ENCODE peak calls at places on chromosomes 16 and 17, in five cellular contexts. R is GM12878, E is H1, S is K562, Z is HepG2. O is an unnamed sample.

GRCh38 chr16:68071547-68071901 is 13.6 kb upstream of the NFATC3 start:
- DNase-seq in R (no peak), S (no peak), E (no peak), Z (no peak), O (no peak)

GRCh38 chr17:82257473-82257872 is 16.0 kb downstream of the CSNK1D start:
- DNase-seq in R (no peak), S (peak), E (no peak), Z (no peak), O (no peak)

GRCh38 chr16:8173111-8173644 is 417.1 kb downstream of the TMEM114 start:
- DNase-seq in E (peak), Z (peak), R (peak), S (peak), O (no peak)

GRCh38 chr16:80047796-80048649 is 447.5 kb upstream of the MAF start:
- DNase-seq in E (no peak), Z (no peak), R (no peak), S (no peak), O (no peak)

GRCh38 chr17:82859431-82860403 is 19.9 kb upstream of the ZNF750 start:
- DNase-seq in R (peak), E (no peak), Z (peak), S (peak), O (peak)

GRCh38 chr17:72422505-72423285 is 301.9 kb downstream of the SOX9 start:
- DNase-seq in R (peak), S (no peak), E (no peak), Z (peak), O (peak)

GRCh38 chr17:65287040-65287439 is 149.9 kb downstream of the RGS9 start:
- DNase-seq in R (no peak), S (no peak), Z (no peak), E (no peak), O (no peak)

GRCh38 chr16:4419402-4419801 is 3.0 kb upstream of the CORO7 start:
- DNase-seq in E (no peak), S (no peak), R (no peak), Z (no peak), O (no peak)

GRCh38 chr16:24745791-24746190 is 16.3 kb downstream of the TNRC6A start:
- DNase-seq in E (no peak), R (no peak), S (no peak), Z (no peak), O (no peak)
- TF ChIP-seq POLR2AphosphoS5 in E (no peak), R (no peak), S (no peak), Z (no peak), O (no peak)

DNA sequence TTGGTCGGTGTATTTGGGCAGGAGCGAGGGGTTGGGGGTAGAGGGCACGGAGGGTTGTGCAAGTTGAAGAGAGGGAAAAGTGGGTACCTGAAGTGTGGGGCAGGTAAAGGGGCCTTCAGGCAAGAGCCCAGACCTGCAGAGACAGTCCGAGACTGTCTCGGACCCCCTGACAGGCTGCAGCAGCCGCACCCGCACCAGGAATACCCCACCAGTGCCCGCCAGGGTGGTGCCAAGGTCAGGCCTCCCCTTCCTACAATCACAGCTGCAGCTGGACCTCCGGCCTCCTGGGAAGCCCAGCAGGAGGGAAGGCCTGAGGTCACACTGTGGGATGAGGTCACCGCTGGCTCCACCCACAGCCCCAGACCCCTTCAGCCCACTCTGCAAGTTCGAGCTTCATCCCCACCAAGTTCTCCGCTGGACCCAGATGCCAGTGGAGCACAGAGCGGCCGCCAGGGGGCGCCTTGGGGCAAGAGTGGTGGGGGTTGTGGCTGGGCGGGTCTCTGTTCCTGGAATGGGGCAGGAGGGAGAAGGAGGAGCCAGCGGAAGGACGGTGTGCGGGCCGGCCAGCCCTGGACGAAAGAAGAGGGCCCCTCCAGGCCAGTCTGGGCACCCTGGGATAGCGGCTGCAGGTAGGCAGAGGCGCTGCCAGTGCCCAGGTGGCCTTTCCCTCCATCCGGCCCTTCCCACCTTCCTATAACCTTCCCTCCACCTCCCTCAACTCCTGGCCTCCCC is at the start of gene HSD3B7:
- DNase-seq in R (no peak), E (peak), Z (peak), S (peak), O (peak)
- TF ChIP-seq POLR2A in R (peak), E (no peak), Z (peak), S (peak), O (no peak)

GRCh38 chr17:5047446-5047845 is 12.2 kb upstream of the SLC52A1 start:
- DNase-seq in E (no peak), Z (no peak), S (no peak), R (no peak), O (no peak)

GRCh38 chr17:5045496-5045895 is 10.3 kb upstream of the SLC52A1 start:
- DNase-seq in E (no peak), S (no peak), R (no peak), Z (no peak), O (no peak)

GRCh38 chr17:5050281-5050680 is 15.1 kb upstream of the SLC52A1 start:
- DNase-seq in Z (no peak), S (no peak), E (no peak), R (no peak), O (no peak)

GRCh38 chr17:5044630-5045029 is 9.4 kb upstream of the SLC52A1 start:
- DNase-seq in R (no peak), E (no peak), S (no peak), Z (no peak), O (no peak)

DNA sequence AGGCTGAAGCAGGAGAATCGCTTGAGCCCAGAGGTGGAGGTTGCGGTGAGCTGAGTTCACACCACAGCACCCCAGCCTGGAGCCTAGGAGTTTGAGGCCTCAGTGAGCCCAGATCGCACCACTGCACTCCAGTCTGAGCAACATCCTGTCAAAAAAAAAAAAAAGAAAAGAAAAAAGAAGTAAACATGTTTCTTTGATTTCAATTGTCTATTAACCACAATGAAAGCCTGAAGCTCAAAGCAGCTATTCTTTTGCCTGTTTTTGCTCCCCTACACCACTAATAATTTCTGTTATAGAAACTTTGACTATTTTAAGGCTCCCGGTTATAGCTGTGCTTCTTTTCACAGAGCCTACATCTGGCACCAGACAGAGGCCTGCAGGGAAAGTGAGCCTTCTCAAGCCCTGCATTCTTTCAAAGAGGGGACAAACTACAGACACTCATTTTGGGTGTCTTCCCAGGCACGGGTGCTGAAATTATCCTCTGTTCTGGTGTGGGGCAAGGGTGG is 14.1 kb upstream of the SLC52A1 start:
- DNase-seq in S (no peak), Z (no peak), R (peak), E (no peak), O (no peak)
- TF ChIP-seq TAF1 in S (no peak), Z (no peak), R (no peak), E (no peak), O (no peak)

DNA sequence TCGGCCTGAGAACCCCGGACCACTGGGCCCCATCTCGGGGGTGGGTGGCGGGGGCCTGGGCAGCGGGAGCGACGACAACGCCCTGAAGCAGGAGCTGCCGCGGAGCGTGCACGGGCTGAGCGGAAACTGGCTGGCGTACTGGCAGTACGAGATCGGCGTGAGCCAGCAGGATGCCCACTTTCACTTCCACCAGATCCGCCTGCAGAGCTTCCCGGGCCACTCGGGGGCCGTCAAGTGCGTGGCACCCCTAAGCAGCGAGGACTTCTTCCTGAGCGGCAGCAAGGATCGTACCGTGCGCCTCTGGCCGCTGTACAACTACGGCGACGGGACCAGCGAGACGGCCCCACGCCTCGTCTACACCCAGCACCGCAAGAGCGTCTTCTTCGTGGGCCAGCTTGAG is 8.9 kb upstream of the SERPINF2 start:
- DNase-seq in E (no peak), S (no peak), R (no peak), Z (no peak), O (no peak)
- TF ChIP-seq POLR2AphosphoS5 in E (no peak), S (no peak), R (no peak), Z (no peak), O (no peak)

GRCh38 chr17:59105852-59106462 is 723 bp downstream of the TRIM37 start:
- DNase-seq in Z (peak), R (no peak), S (no peak), E (no peak), O (peak)

GRCh38 chr17:59108400-59109102 is 1.9 kb upstream of the TRIM37 start:
- DNase-seq in S (no peak), Z (no peak), E (no peak), R (no peak), O (no peak)

GRCh38 chr17:59107306-59107670 is 608 bp upstream of the TRIM37 start:
- DNase-seq in R (no peak), Z (no peak), E (no peak), S (no peak), O (no peak)

GRCh38 chr17:59110973-59111372 is 4.3 kb upstream of the TRIM37 start:
- DNase-seq in S (no peak), R (no peak), E (no peak), Z (no peak), O (no peak)

DNA sequence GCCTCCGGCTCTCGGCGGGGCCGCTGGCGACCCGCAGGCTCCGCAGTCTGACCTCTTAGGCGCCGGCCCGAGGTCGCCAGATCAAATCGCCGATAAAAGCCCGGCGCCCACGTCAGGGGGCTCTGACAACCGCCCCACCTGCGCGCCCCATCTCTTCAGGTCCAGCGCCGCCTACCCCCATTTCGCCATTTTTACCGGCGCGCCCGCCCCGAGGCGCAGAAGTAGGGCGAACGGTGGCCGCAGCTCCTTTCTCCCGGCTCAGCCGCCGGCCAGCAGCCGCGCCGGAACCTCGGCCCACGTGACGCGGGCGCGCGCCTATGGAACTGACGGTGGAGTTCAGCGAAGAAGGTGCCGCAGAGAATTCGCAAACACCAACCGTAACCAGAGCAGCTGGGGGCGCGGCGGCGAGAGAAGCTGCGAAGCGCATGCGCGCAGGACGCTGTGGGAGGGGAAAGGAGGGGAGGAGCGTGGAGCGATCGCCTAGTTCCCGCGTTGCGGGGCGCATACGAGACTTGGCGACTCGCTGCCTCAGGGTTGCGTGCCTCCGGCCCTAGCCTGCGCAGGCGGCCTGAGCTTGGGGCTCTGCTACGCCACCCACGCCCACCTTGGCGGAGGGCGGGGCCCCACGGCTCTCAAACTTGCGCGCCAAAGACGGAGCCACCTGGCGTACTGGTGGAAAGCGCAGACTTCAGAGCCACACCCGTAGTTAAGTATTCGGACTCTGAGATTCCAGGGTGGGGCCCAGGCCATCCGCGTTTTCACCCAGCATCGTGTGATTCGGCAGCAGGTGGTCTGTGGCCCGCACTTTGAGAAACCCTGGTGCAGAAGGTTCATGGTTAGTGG is at the start of gene TRIM37:
- DNase-seq in R (peak), S (peak), Z (peak), E (peak), O (peak)
- TF ChIP-seq POLR2A in R (peak), S (peak), Z (no peak), E (peak), O (peak)

GRCh38 chr17:75459590-75460267 is 3.3 kb downstream of the TMEM94 start:
- DNase-seq in E (no peak), R (peak), S (no peak), Z (peak), O (no peak)
- TF ChIP-seq TAF1 in E (no peak), R (no peak), S (no peak), Z (no peak), O (no peak)

GRCh38 chr17:42191209-42191608 is 3.1 kb downstream of the GHDC start:
- DNase-seq in S (no peak), Z (no peak), E (no peak), R (no peak), O (no peak)

GRCh38 chr17:42197564-42198156 is 3.4 kb upstream of the GHDC start:
- DNase-seq in S (no peak), E (no peak), Z (no peak), R (no peak), O (no peak)

GRCh38 chr17:42193216-42194132 is 820 bp downstream of the GHDC start:
- DNase-seq in S (no peak), R (no peak), Z (no peak), E (no peak), O (no peak)

GRCh38 chr17:42192189-42193126 is 1.8 kb downstream of the GHDC start:
- DNase-seq in R (no peak), Z (no peak), E (no peak), S (no peak), O (no peak)

DNA sequence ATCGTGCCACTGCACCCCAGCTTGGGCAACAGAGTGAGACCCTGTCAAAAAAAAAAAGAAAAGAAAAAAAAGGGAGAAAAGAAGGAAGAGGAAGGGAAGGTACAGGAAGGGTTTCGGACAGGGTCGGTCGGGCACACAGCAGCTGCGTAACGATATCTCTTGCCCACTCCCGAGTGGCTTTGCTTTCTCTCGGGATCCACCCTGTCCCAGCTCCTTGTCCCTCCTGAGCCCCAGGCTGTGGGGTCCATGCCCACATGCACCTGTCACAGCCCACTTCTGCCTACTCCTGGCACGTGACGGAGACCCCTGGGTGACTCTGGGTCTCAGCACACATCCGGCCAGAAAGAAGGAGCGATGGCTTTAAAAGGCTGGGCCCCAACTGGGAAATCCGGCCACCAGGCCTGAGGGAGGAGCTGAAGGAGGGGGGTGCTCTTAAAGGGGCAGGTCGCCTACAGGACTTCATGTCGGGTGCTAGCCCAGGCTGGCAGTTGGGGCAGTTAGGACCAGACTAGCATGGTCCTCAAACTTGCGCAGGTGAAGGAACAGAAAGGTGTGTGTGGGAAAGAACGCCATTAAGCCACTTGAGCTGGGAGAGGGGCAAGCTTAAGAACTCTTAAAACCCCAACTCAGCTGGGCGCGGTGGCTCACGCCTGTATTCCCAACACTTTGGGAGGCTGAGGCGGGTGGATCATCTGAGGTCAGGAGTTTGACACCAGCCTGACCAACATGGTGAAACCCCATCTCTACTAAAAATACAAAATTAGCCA is at the start of gene GHDC:
- DNase-seq in R (peak), Z (peak), S (peak), E (no peak), O (peak)
- TF ChIP-seq POLR2AphosphoS5 in R (peak), Z (peak), S (peak), E (no peak), O (peak)

GRCh38 chr17:77296769-77297409 is 156.1 kb downstream of the SEC14L1 start:
- DNase-seq in R (no peak), Z (no peak), S (no peak), E (no peak), O (no peak)

GRCh38 chr17:77291591-77292386 is 151.0 kb downstream of the SEC14L1 start:
- DNase-seq in R (no peak), S (no peak), Z (no peak), E (no peak), O (no peak)

GRCh38 chr17:77298811-77299210 is 158.0 kb downstream of the SEC14L1 start:
- DNase-seq in R (no peak), E (no peak), Z (no peak), S (no peak), O (no peak)

GRCh38 chr17:77297693-77298666 is 157.2 kb downstream of the SEC14L1 start:
- DNase-seq in R (no peak), S (no peak), Z (no peak), E (no peak), O (no peak)

GRCh38 chr17:77295410-77295809 is 154.6 kb downstream of the SEC14L1 start:
- DNase-seq in R (no peak), Z (no peak), E (no peak), S (no peak), O (no peak)
- TF ChIP-seq POLR2A in R (no peak), Z (no peak), E (no peak), S (no peak), O (no peak)

DNA sequence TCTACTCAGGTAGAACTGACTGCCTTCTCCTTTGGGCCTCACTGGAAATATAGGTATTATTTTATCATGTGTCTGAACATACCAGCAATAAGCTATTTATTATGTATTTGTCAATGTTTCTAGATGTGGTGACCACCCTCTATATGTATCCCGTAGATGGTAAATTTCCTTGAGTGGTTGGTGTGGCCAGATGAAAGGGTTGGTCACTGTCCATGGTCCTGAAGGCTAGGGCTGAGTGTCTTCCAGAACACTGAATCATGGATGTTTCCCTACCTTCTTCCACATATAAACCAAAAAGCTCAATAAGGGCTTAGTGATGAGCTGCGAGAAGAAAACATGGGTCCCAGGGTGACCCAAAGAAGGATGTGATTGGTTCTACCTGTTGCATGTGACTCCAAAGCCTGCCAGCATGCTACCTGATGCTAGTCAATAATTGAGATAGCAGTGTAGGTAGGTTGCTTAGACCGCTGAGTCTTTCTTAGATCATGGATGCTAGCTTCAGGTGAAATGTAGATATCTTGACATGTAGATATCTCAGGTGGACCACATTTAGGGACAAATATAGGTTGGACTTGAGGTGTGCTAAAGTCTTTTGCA is 150.3 kb downstream of the ASIC2 start:
- DNase-seq in S (peak), E (no peak), R (no peak), Z (no peak), O (no peak)
- TF ChIP-seq TAF1 in S (no peak), E (no peak), R (no peak), Z (no peak), O (no peak)

DNA sequence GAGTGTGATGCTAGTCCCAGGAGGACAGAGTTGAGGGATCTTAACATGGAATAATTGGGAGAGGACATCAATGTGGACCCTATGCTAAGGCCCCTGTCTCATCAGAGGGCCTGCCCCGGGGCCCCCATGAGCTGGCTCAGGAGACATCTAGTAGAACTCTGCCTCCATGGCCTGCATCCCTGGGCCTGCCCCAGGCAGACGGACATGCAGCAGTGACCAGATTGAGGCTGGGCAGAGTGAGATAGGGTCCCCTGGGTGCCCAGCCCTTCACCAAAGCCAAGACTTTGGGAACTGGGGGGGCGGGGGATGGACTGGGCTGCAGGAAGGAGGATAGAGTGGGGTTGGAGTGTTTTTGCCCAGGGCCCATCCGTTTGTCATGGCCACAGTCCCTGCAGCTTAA is 115.2 kb downstream of the CCDC182 start:
- DNase-seq in R (no peak), S (no peak), E (no peak), Z (no peak), O (no peak)
- TF ChIP-seq POLR2AphosphoS5 in R (no peak), S (no peak), E (no peak), Z (no peak), O (no peak)

O was measured in GM12892.